ENCODE peak calls at places on chromosomes 13 and 19, in four cellular contexts. R is HepG2, D is K562, Z is GM12878. A is an unnamed sample.

GRCh38 chr13:73341748-73342147 is 282.9 kb downstream of the KLF5 start:
- DNase-seq in D (no peak), R (no peak), Z (no peak), A (peak; percentile 12)

GRCh38 chr13:109154146-109154545 is 524.7 kb downstream of the MYO16 start:
- DNase-seq in Z (no peak), R (peak; percentile 3), D (no peak), A (no peak)

GRCh38 chr19:8045872-8046568 is 6.5 kb upstream of the CCL25 start:
- DNase-seq in D (no peak), R (no peak), Z (no peak), A (no peak)

GRCh38 chr19:42601811-42602443 is 7.2 kb upstream of the CEACAM8 start:
- DNase-seq in R (peak; percentile 9), Z (no peak), D (peak; percentile 33), A (no peak)

GRCh38 chr19:42251572-42251990 is 3.3 kb downstream of the ERF start:
- DNase-seq in Z (no peak), R (no peak), D (no peak), A (no peak)

GRCh38 chr19:28349604-28350003 is 863.3 kb downstream of the UQCRFS1 start:
- DNase-seq in R (no peak), Z (no peak), D (no peak), A (no peak)

GRCh38 chr13:47188802-47189201 is 291.9 kb upstream of the HTR2A start:
- DNase-seq in Z (no peak), D (peak; percentile 10), R (no peak), A (no peak)

GRCh38 chr19:37997911-37998344 is 90.9 kb downstream of the SIPA1L3 start:
- DNase-seq in D (no peak), R (no peak), Z (no peak), A (peak; percentile 83)

GRCh38 chr13:80379245-80379644 is 38.3 kb upstream of the SPRY2 start:
- DNase-seq in D (no peak), R (no peak), Z (no peak), A (no peak)

GRCh38 chr19:38840583-38840968 is 9.0 kb upstream of the ECH1 start:
- DNase-seq in R (no peak), Z (no peak), D (peak; percentile 2), A (no peak)

GRCh38 chr13:36475468-36475867 is 43.2 kb downstream of the CCNA1 start:
- DNase-seq in D (peak; percentile 7), Z (no peak), R (peak; percentile 33), A (no peak)

GRCh38 chr19:2798733-2799132 is 13.4 kb downstream of the THOP1 start:
- DNase-seq in Z (no peak), R (no peak), D (no peak), A (no peak)

GRCh38 chr13:114106991-114107685 is 25.3 kb downstream of the RASA3 start:
- DNase-seq in R (no peak), Z (no peak), D (no peak), A (no peak)

GRCh38 chr13:109198585-109198984 is 569.2 kb downstream of the MYO16 start:
- DNase-seq in Z (no peak), D (no peak), R (no peak), A (peak; percentile 6)

GRCh38 chr13:20461481-20461859 is 64.2 kb downstream of the CRYL1 start:
- DNase-seq in D (no peak), Z (no peak), R (no peak), A (peak; percentile 6)

GRCh38 chr13:77784531-77784930 is 87.0 kb downstream of the SLAIN1 start:
- DNase-seq in R (no peak), Z (no peak), D (no peak), A (no peak)

GRCh38 chr13:84686973-84687372 is 804.7 kb upstream of the SLITRK1 start:
- DNase-seq in D (no peak), Z (no peak), R (no peak), A (no peak)

GRCh38 chr19:41918653-41919244 is 9.5 kb downstream of the ERFL start:
- DNase-seq in R (no peak), D (no peak), Z (no peak), A (no peak)

GRCh38 chr19:16397791-16398529 is 73.3 kb downstream of the KLF2 start:
- DNase-seq in R (no peak), D (no peak), Z (no peak), A (peak; percentile 59)

GRCh38 chr13:59356607-59357006 is 807.1 kb downstream of the DIAPH3 start:
- DNase-seq in R (no peak), Z (no peak), D (no peak), A (peak; percentile 97)

GRCh38 chr13:114142640-114143490 is 10.4 kb upstream of the RASA3 start:
- DNase-seq in Z (no peak), R (no peak), D (no peak), A (no peak)

GRCh38 chr19:4304509-4305252 is at the start of gene FSD1:
- DNase-seq in D (peak; percentile 94), R (no peak), Z (no peak), A (peak; percentile 47)
- H3K4me3 ChIP-seq in D (peak within 1 kb of the TSS; percentile 16), R (no peak within 1 kb of the TSS), Z (no peak within 1 kb of the TSS), A (peak within 1 kb of the TSS; percentile 66)

GRCh38 chr13:65454403-65454802 is 1775.7 kb downstream of the PCDH9 start:
- DNase-seq in Z (no peak), R (no peak), D (no peak), A (no peak)

GRCh38 chr13:65461590-65461989 is 1768.5 kb downstream of the PCDH9 start:
- DNase-seq in R (no peak), Z (no peak), D (no peak), A (no peak)

GRCh38 chr13:65460136-65460535 is 1770.0 kb downstream of the PCDH9 start:
- DNase-seq in R (no peak), Z (no peak), D (no peak), A (no peak)

GRCh38 chr13:65453982-65454381 is 1776.2 kb downstream of the PCDH9 start:
- DNase-seq in R (no peak), Z (no peak), D (no peak), A (no peak)

GRCh38 chr13:65456150-65456912 is 1773.8 kb downstream of the PCDH9 start:
- DNase-seq in R (no peak), D (no peak), Z (no peak), A (no peak)
- H2AFZ ChIP-seq in R (no peak overlapping the region), D (no peak overlapping the region), Z (no peak overlapping the region), A (no peak overlapping the region)

DNA sequence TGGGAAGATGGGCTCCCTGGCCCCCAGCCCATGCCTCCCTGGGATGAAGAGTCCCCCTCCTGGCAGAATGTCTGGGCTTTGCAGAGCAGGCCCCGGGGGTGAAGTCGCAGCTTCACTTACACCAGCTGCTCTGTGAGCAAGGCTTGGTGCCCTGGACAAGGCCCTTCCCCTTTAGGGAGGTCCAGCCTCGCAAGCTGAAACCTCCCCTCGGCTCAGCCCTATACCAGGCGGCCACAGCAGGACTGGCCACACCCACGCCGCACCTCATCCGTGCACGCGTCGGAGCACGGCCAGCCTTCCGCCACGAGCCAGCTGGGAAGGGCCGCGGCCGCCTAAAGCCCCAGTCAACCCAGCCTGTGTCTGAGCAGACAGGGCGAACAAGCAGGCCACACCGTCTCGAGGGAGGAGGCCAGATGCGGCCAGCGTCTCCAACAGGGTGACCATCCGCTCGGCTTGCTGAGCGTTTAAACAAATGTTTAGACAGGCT is 83.2 kb upstream of the MCF2L start:
- DNase-seq in R (peak; percentile 71), Z (no peak), D (peak; percentile 55), A (peak; percentile 83)
- TF ChIP-seq MYC in R (peak; percentile 87), Z (no peak), D (no peak), A (no peak)

GRCh38 chr19:821976-822773 is 420 bp upstream of the PLPPR3 start:
- DNase-seq in D (peak; percentile 56), Z (no peak), R (no peak), A (no peak)

GRCh38 chr19:824885-825284 is 2.8 kb upstream of the AZU1 start:
- DNase-seq in R (no peak), D (no peak), Z (no peak), A (no peak)

GRCh38 chr19:823565-824121 is 1.9 kb upstream of the PLPPR3 start:
- DNase-seq in Z (no peak), R (no peak), D (peak; percentile 70), A (no peak)

GRCh38 chr19:825897-826640 is 1.6 kb upstream of the AZU1 start:
- DNase-seq in R (no peak), Z (no peak), D (no peak), A (no peak)

GRCh38 chr19:821228-821975 is at the start of gene PLPPR3:
- DNase-seq in D (peak; percentile 82), Z (no peak), R (no peak), A (no peak)
- H3K4me3 ChIP-seq in D (peak within 1 kb of the TSS; percentile 85), Z (no peak within 1 kb of the TSS), R (peak within 1 kb of the TSS; percentile 34), A (peak within 1 kb of the TSS; percentile 21)

DNA sequence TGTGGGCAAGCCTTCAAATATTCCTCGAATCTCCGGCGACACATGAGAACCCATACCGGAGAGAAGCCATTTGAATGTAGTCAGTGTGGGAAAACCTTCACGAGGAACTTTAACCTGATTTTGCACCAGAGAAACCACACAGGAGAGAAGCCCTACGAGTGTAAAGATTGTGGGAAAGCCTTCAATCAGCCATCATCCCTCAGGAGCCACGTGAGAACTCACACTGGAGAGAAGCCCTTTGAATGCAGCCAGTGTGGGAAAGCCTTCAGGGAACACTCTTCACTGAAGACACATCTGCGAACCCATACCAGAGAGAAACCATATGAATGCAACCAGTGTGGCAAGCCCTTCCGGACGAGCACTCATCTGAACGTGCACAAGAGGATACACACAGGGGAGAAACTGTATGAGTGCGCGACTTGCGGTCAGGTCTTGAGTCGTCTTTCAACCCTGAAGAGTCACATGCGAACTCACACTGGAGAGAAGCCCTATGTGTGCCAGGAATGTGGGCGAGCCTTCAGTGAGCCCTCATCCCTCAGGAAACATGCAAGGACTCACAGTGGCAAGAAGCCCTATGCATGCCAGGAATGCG is 28.8 kb downstream of the ZNF333 start:
- DNase-seq in R (no peak), Z (no peak), D (no peak), A (no peak)
- H2AFZ ChIP-seq in R (no peak overlapping the region), Z (no peak overlapping the region), D (no peak overlapping the region), A (no peak overlapping the region)

GRCh38 chr19:30722236-30722635 is 350.1 kb downstream of the ZNF536 start:
- DNase-seq in R (no peak), Z (no peak), D (no peak), A (no peak)

GRCh38 chr19:30719189-30719990 is 347.2 kb downstream of the ZNF536 start:
- DNase-seq in D (peak; percentile 15), Z (no peak), R (no peak), A (no peak)

GRCh38 chr19:30718728-30719127 is 346.5 kb downstream of the ZNF536 start:
- DNase-seq in Z (no peak), D (no peak), R (no peak), A (no peak)

GRCh38 chr19:30719991-30720329 is 347.8 kb downstream of the ZNF536 start:
- DNase-seq in D (no peak), Z (no peak), R (no peak), A (no peak)

GRCh38 chr19:30722801-30723200 is 350.6 kb downstream of the ZNF536 start:
- DNase-seq in D (no peak), Z (no peak), R (no peak), A (no peak)
- TF ChIP-seq MYC in D (no peak), Z (no peak), R (no peak), A (no peak)

GRCh38 chr19:11480927-11481776 is at the start of gene ELAVL3:
- DNase-seq in D (no peak), Z (no peak), R (no peak), A (no peak)
- H3K4me3 ChIP-seq in D (peak within 1 kb of the TSS; percentile 39), Z (peak within 1 kb of the TSS; percentile 40), R (peak within 1 kb of the TSS; percentile 7), A (no peak within 1 kb of the TSS)